ENCODE peak calls at places on chromosomes 11 and 22, in seven cellular contexts. E, S, D, A, C, P and I are unnamed samples.

GRCh38 chr11:11400635-11401232 is 47.7 kb upstream of the CSNK2A3 start:
- DNase-seq in P (no peak), S (peak; percentile 12), A (no peak), E (peak; percentile 35), D (peak; percentile 12), C (no peak), I (peak; percentile 24)

GRCh38 chr22:25030636-25031035 is 78.1 kb downstream of the KIAA1671 start:
- DNase-seq in C (no peak), S (no peak), E (no peak), P (no peak), D (no peak), A (no peak), I (no peak)

GRCh38 chr22:24434472-24435322 is 7.3 kb downstream of the ADORA2A start:
- DNase-seq in S (no peak), D (no peak), A (no peak), P (peak; percentile 92), E (no peak), C (peak; percentile 17), I (no peak)

GRCh38 chr22:23280356-23281052 is 100.2 kb downstream of the BCR start:
- DNase-seq in D (no peak), C (no peak), A (no peak), S (no peak), P (no peak), E (peak; percentile 63), I (no peak)

GRCh38 chr11:8034604-8035224 is 46.3 kb upstream of the TUB start:
- DNase-seq in S (no peak), A (no peak), E (no peak), P (no peak), D (no peak), C (no peak), I (no peak)

GRCh38 chr22:49052023-49052538 is 775.6 kb downstream of the BRD1 start:
- DNase-seq in S (no peak), E (peak; percentile 28), C (no peak), P (no peak), A (no peak), D (no peak), I (no peak)

GRCh38 chr11:85815186-85815911 is 4.4 kb upstream of the SYTL2 start:
- DNase-seq in D (no peak), A (no peak), C (no peak), S (no peak), P (no peak), E (no peak), I (no peak)

GRCh38 chr11:67373916-67374570 is 645 bp upstream of the CLCF1 start:
- DNase-seq in A (peak; percentile 79), D (peak; percentile 82), P (no peak), S (peak; percentile 93), E (peak; percentile 68), C (peak; percentile 69), I (peak; percentile 89)

GRCh38 chr22:46528121-46528610 is 9.3 kb downstream of the CELSR1 start:
- DNase-seq in D (peak; percentile 95), P (no peak), E (no peak), C (no peak), S (peak; percentile 69), A (no peak), I (no peak)

GRCh38 chr11:134528453-134528852 is 116.4 kb upstream of the B3GAT1 start:
- DNase-seq in E (no peak), P (no peak), S (no peak), C (no peak), A (no peak), D (no peak), I (no peak)

GRCh38 chr11:27205779-27206549 is 157.1 kb downstream of the CCDC34 start:
- DNase-seq in P (no peak), D (no peak), C (no peak), E (no peak), A (no peak), S (no peak), I (no peak)

GRCh38 chr11:27410301-27410700 is 47.3 kb upstream of the CCDC34 start:
- DNase-seq in A (no peak), S (no peak), P (no peak), D (no peak), E (no peak), C (no peak), I (no peak)

GRCh38 chr11:75900848-75901247 is 85.8 kb downstream of the UVRAG start:
- DNase-seq in C (no peak), D (no peak), A (no peak), E (no peak), P (no peak), S (no peak), I (no peak)

GRCh38 chr11:129117595-129118350 is 74.4 kb downstream of the ARHGAP32 start:
- DNase-seq in E (peak; percentile 22), A (no peak), D (peak; percentile 64), S (peak; percentile 63), P (no peak), C (peak; percentile 58), I (peak; percentile 41)

GRCh38 chr22:49736538-49736937 is 91.1 kb downstream of the BRD1 start:
- DNase-seq in E (no peak), D (no peak), A (no peak), P (no peak), S (no peak), C (peak; percentile 65), I (no peak)

GRCh38 chr11:39681428-39681827 is 1778.0 kb downstream of the LRRC4C start:
- DNase-seq in D (no peak), S (no peak), C (no peak), E (no peak), P (no peak), A (no peak), I (no peak)

GRCh38 chr11:72446929-72447753 is 12.8 kb upstream of the CLPB start:
- DNase-seq in A (no peak), C (peak; percentile 72), E (peak; percentile 41), P (no peak), S (peak; percentile 69), D (peak; percentile 62), I (peak; percentile 57)

GRCh38 chr11:37948258-37948657 is 1350.2 kb upstream of the RAG2 start:
- DNase-seq in S (no peak), C (no peak), P (no peak), A (no peak), E (no peak), D (no peak), I (no peak)

GRCh38 chr22:46547883-46548244 is 10.4 kb upstream of the CELSR1 start:
- DNase-seq in D (peak; percentile 58), A (no peak), E (no peak), S (no peak), P (no peak), C (no peak), I (no peak)

GRCh38 chr11:87125257-87125656 is 87.5 kb downstream of the TMEM135 start:
- DNase-seq in E (no peak), S (no peak), D (no peak), C (no peak), P (no peak), A (no peak), I (no peak)

GRCh38 chr22:24112188-24112587 is 69.1 kb upstream of the SUSD2 start:
- DNase-seq in A (no peak), E (no peak), C (no peak), P (no peak), D (no peak), S (no peak), I (no peak)

GRCh38 chr11:105466582-105467228 is 143.2 kb upstream of the GRIA4 start:
- DNase-seq in E (no peak), P (no peak), A (no peak), S (peak; percentile 16), D (peak; percentile 4), C (no peak), I (no peak)

DNA sequence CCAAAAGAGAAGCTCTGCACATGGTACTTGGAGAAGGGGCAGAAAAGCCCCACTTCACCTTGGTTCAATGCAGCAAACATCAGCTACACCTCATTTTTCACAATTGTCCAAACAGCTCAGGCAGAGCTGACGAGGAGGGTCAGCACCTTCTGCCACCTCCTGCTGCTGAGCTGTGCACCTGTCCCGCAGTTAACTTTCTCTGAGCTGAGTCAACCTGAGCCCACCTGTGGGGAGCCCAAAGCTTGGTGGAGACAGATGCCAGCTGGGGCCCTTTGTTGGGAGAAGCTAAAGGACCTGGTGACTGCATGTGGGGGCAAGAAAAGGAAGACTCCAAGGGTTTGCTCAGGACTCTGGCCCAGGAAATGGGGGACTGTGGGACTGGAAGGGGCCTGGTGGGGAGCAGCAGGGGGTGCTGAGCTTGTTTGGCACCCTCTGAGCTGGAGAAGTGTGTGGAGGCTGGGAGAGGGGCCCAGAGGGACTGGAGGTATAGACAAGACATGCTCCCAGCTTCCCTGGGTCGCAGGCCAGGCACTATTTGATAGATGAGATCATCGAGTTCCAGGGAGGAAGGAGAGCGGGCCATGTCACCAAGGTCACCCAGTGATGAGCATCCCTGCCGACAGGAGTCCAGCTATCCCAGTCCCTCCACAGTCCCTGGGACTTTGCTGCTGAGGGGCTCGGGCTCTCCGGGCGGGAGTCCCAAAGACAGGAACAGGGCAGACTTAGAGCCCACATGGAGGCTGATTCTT is 53.5 kb downstream of the KCNJ4 start:
- DNase-seq in A (no peak), D (peak; percentile 52), C (no peak), E (peak; percentile 7), P (no peak), S (no peak), I (no peak)
- TF ChIP-seq JUND in A (no peak), D (peak; percentile 67), C (no peak), E (no peak), P (no peak), S (no peak), I (no peak)

DNA sequence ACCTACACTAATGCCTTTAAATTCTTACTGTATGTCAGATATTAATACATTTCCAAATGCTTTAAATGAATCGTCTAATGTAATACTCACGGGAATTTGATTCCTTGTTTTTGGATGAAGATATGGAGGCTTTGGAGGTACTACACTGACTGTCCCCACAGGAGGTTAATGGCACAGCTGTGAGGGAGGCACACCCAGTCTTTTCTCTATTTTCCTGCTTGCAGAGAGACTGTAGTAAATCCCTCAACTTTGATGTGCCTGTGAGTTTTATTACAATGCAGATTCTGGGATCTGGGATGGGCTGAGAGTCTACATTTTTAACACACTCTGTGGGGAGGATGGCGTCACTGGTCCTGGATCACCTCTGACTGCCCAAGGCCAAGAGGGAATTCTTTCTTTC is 80.3 kb upstream of the NTM start:
- DNase-seq in A (no peak), P (no peak), S (no peak), E (no peak), D (no peak), C (no peak), I (no peak)
- TF ChIP-seq JUND in A (no peak), P (no peak), S (no peak), E (no peak), D (no peak), C (no peak), I (no peak)

DNA sequence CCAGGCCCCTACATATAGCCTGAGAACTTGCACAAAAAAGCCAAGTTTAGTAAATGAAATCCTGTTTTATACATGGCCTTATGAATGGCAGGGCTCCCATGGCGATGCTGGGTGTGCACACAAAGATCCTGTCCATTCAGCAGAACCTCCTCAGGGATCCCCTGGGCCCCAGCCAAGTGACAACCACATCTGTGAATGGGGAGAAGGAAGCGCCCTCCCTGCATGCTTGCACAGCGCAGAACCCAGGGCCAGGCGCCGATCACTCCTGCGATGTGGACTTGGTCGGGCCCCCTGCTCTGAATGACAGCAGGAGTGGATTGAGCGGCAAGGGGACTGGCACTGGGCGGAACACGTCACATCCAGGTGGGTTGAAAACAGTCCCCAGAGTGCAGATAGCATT is 4.5 kb upstream of the CDC42EP2 start:
- DNase-seq in A (no peak), D (no peak), P (no peak), C (no peak), E (no peak), S (no peak), I (no peak)
- TF ChIP-seq JUND in A (no peak), D (no peak), P (no peak), C (no peak), E (no peak), S (no peak), I (no peak)

GRCh38 chr22:27137809-27138400 is 480.5 kb downstream of the MIAT start:
- DNase-seq in D (no peak), S (no peak), E (no peak), P (no peak), C (peak; percentile 55), A (no peak), I (no peak)
- TF ChIP-seq JUND in D (no peak), S (no peak), E (no peak), P (no peak), C (no peak), A (no peak), I (no peak)